ENCODE peak calls at places on chromosomes 16 and 17, in ten cellular contexts. One of them, this sample, is unnamed. For H3K9me3, the result is how much of the 10 kb centered on the place peaks cover.

GRCh38 chr17:81412490-81413093 is 17.3 kb downstream of the BAHCC1 start:
- DNase-seq in Panc1: no peak
- DNase-seq in stomach: no peak
- DNase-seq in breast epithelium: no peak
- DNase-seq in prostate gland: no peak
- DNase-seq in spleen: peak
- DNase-seq in sigmoid colon: peak
- DNase-seq in HepG2: no peak
- DNase-seq in transverse colon: no peak
- DNase-seq in K562: peak
- DNase-seq in this sample: no peak

GRCh38 chr17:35731932-35732805 is 730 bp downstream of the RASL10B start:
- DNase-seq in prostate gland: no peak
- DNase-seq in stomach: no peak
- DNase-seq in spleen: no peak
- DNase-seq in sigmoid colon: no peak
- DNase-seq in K562: no peak
- DNase-seq in HepG2: no peak
- DNase-seq in Panc1: no peak
- DNase-seq in breast epithelium: peak
- DNase-seq in transverse colon: no peak
- DNase-seq in this sample: no peak

GRCh38 chr16:12613131-12613991 is 190.3 kb downstream of the CPPED1 start:
- DNase-seq in stomach: no peak
- DNase-seq in K562: peak
- DNase-seq in Panc1: peak
- DNase-seq in sigmoid colon: no peak
- DNase-seq in HepG2: peak
- DNase-seq in spleen: no peak
- DNase-seq in prostate gland: no peak
- DNase-seq in transverse colon: peak
- DNase-seq in breast epithelium: no peak
- DNase-seq in this sample: peak

GRCh38 chr16:30948087-30948955 is 547 bp upstream of the ORAI3 start:
- DNase-seq in stomach: peak
- DNase-seq in transverse colon: peak
- DNase-seq in prostate gland: peak
- DNase-seq in spleen: peak
- DNase-seq in breast epithelium: peak
- DNase-seq in HepG2: peak
- DNase-seq in Panc1: no peak
- DNase-seq in K562: peak
- DNase-seq in sigmoid colon: peak
- DNase-seq in this sample: peak

GRCh38 chr17:2892305-2892971 is 96.2 kb downstream of the RAP1GAP2 start:
- DNase-seq in Panc1: peak
- DNase-seq in HepG2: peak
- DNase-seq in breast epithelium: peak
- DNase-seq in transverse colon: peak
- DNase-seq in prostate gland: no peak
- DNase-seq in K562: no peak
- DNase-seq in sigmoid colon: no peak
- DNase-seq in spleen: no peak
- DNase-seq in stomach: peak
- DNase-seq in this sample: no peak

GRCh38 chr16:81575834-81576233 is 131.2 kb downstream of the CMIP start:
- DNase-seq in Panc1: no peak
- DNase-seq in transverse colon: no peak
- DNase-seq in spleen: no peak
- DNase-seq in prostate gland: no peak
- DNase-seq in stomach: no peak
- DNase-seq in K562: no peak
- DNase-seq in sigmoid colon: no peak
- DNase-seq in breast epithelium: no peak
- DNase-seq in HepG2: no peak
- DNase-seq in this sample: no peak

GRCh38 chr16:3949946-3950342 is 69.4 kb upstream of the CREBBP start:
- DNase-seq in K562: no peak
- DNase-seq in HepG2: no peak
- DNase-seq in transverse colon: no peak
- DNase-seq in spleen: no peak
- DNase-seq in breast epithelium: no peak
- DNase-seq in Panc1: no peak
- DNase-seq in prostate gland: no peak
- DNase-seq in stomach: no peak
- DNase-seq in sigmoid colon: no peak
- DNase-seq in this sample: no peak

GRCh38 chr17:63033142-63033541 is 67.1 kb downstream of the TANC2 start:
- DNase-seq in spleen: no peak
- DNase-seq in stomach: no peak
- DNase-seq in breast epithelium: no peak
- DNase-seq in prostate gland: no peak
- DNase-seq in Panc1: no peak
- DNase-seq in K562: no peak
- DNase-seq in transverse colon: no peak
- DNase-seq in sigmoid colon: no peak
- DNase-seq in HepG2: no peak
- DNase-seq in this sample: no peak

GRCh38 chr17:81583589-81584337 is 31.6 kb upstream of the FAAP100 start:
- DNase-seq in stomach: no peak
- DNase-seq in Panc1: no peak
- DNase-seq in sigmoid colon: no peak
- DNase-seq in K562: no peak
- DNase-seq in transverse colon: no peak
- DNase-seq in spleen: no peak
- DNase-seq in breast epithelium: no peak
- DNase-seq in HepG2: peak
- DNase-seq in prostate gland: no peak
- DNase-seq in this sample: no peak

DNA sequence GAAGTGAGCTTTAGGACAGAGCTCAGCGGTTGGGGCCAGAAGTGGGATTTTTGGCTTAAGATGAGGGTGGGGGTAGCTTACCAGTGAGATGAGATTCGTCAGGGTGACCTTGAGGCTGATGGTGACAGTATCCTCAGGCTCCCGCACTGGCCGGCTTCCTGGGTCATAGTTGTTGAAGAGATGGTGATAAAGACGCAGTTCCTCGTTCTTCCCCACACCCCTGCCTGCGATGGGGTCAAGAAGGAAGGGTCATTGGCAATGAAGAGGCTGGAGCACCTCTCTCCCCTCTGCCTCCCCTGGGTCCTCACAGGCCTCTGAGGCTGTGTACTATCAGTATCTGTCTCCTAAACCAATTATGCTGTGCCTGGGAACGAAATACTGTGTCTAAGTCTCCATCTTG is 358 bp downstream of the CHRNE start:
- DNase-seq in K562: no peak
- DNase-seq in Panc1: no peak
- DNase-seq in transverse colon: no peak
- DNase-seq in HepG2: no peak
- DNase-seq in breast epithelium: no peak
- DNase-seq in sigmoid colon: no peak
- DNase-seq in prostate gland: no peak
- DNase-seq in stomach: no peak
- DNase-seq in spleen: no peak
- DNase-seq in this sample: no peak
- TF ChIP-seq POLR2AphosphoS5 in K562: no peak
- TF ChIP-seq POLR2AphosphoS5 in Panc1: no peak
- TF ChIP-seq POLR2AphosphoS5 in transverse colon: no peak
- TF ChIP-seq POLR2AphosphoS5 in HepG2: no peak
- TF ChIP-seq POLR2AphosphoS5 in breast epithelium: no peak
- TF ChIP-seq POLR2AphosphoS5 in sigmoid colon: no peak
- TF ChIP-seq POLR2AphosphoS5 in prostate gland: no peak
- TF ChIP-seq POLR2AphosphoS5 in stomach: no peak
- TF ChIP-seq POLR2AphosphoS5 in spleen: no peak
- TF ChIP-seq POLR2AphosphoS5 in this sample: no peak

DNA sequence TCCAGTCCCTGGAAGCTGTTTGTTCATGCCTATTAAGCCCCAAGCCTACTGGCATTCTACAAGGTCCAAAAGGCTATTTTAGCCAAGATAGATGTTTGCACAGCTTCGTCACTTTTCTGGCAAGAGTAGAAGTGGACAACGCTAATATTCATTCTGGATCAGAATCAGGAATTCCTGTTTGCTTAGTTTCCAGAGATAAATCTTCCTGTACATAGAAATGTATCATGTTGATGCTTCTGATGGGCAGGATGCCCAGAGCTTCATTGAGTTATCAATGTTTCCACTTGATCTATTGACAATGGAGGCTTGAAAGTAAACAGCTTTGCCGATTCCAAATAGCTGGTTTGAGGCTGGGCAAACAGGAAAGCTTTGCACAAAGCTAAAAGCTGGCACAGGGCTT is 260.7 kb upstream of the CA10 start:
- DNase-seq in transverse colon: no peak
- DNase-seq in Panc1: no peak
- DNase-seq in stomach: peak
- DNase-seq in prostate gland: peak
- DNase-seq in HepG2: peak
- DNase-seq in sigmoid colon: no peak
- DNase-seq in breast epithelium: peak
- DNase-seq in spleen: no peak
- DNase-seq in K562: no peak
- DNase-seq in this sample: no peak
- H3K27ac ChIP-seq in transverse colon: no peak
- H3K27ac ChIP-seq in Panc1: no peak
- H3K27ac ChIP-seq in stomach: no peak
- H3K27ac ChIP-seq in prostate gland: no peak
- H3K27ac ChIP-seq in HepG2: no peak
- H3K27ac ChIP-seq in sigmoid colon: no peak
- H3K27ac ChIP-seq in breast epithelium: no peak
- H3K27ac ChIP-seq in spleen: no peak
- H3K27ac ChIP-seq in K562: no peak
- H3K27ac ChIP-seq in this sample: no peak

DNA sequence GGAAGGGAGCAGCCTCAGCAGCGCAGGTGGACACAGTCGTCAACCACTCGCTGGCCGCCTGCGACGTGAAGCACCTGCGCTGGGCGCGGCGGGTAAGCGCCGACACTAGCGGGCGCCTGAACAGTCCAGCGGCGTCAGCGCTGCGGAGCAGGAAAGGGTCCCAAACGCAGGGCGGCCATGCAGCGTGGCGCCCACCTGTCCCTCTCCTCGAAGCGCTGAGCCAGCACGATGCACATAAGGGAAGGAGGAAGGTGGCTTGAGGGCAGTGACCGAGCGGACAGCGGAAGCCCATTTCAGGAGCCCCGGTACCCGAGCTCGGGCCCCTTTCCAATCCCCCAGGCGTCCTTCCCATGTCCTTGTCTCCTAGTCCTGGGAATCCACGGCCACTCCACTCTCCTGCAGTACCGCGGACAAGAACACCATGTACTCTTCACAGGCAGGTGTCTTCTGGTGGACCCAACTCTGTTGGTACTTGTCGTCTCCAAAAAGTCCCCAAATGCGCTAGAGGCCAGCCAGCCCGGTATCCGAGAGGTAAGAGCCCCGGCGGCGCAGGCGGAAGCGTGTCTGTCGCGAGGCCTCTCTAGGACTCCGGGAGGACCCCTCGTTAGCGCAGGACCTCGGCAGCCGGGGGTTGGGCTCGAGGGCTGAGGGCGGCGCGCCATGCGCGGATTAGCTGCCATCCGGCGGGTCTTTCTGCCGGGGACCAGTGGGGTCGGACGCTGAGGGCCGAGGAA is 14.4 kb downstream of the ZNF232 start:
- DNase-seq in stomach: peak
- DNase-seq in breast epithelium: no peak
- DNase-seq in K562: no peak
- DNase-seq in HepG2: no peak
- DNase-seq in prostate gland: peak
- DNase-seq in spleen: peak
- DNase-seq in Panc1: no peak
- DNase-seq in sigmoid colon: peak
- DNase-seq in transverse colon: peak
- DNase-seq in this sample: no peak
- H3K9me3 ChIP-seq in stomach: under half
- H3K9me3 ChIP-seq in breast epithelium: half or more
- H3K9me3 ChIP-seq in K562: under half
- H3K9me3 ChIP-seq in HepG2: under half
- H3K9me3 ChIP-seq in prostate gland: under half
- H3K9me3 ChIP-seq in spleen: under half
- H3K9me3 ChIP-seq in Panc1: under half
- H3K9me3 ChIP-seq in sigmoid colon: under half
- H3K9me3 ChIP-seq in transverse colon: half or more
- H3K9me3 ChIP-seq in this sample: under half

GRCh38 chr17:76080207-76080933 is 1.4 kb downstream of the ZACN start:
- DNase-seq in stomach: no peak
- DNase-seq in sigmoid colon: no peak
- DNase-seq in prostate gland: no peak
- DNase-seq in Panc1: no peak
- DNase-seq in HepG2: no peak
- DNase-seq in spleen: no peak
- DNase-seq in transverse colon: no peak
- DNase-seq in K562: no peak
- DNase-seq in breast epithelium: no peak
- DNase-seq in this sample: no peak
- TF ChIP-seq POLR2AphosphoS5 in stomach: no peak
- TF ChIP-seq POLR2AphosphoS5 in sigmoid colon: no peak
- TF ChIP-seq POLR2AphosphoS5 in prostate gland: no peak
- TF ChIP-seq POLR2AphosphoS5 in Panc1: no peak
- TF ChIP-seq POLR2AphosphoS5 in HepG2: peak
- TF ChIP-seq POLR2AphosphoS5 in spleen: no peak
- TF ChIP-seq POLR2AphosphoS5 in transverse colon: no peak
- TF ChIP-seq POLR2AphosphoS5 in K562: no peak
- TF ChIP-seq POLR2AphosphoS5 in breast epithelium: no peak
- TF ChIP-seq POLR2AphosphoS5 in this sample: no peak